ENCODE peak calls at places on chromosomes 12 and 14, in ten cellular contexts. B, S, L, T, N, U, W, D, M and A are unnamed samples.

GRCh38 chr12:45586486-45586885 is 143.0 kb upstream of the ARID2 start:
- DNase-seq in W (no peak), L (no peak), T (no peak), B (no peak), D (no peak), S (no peak), N (no peak), M (no peak), U (no peak), A (no peak)

GRCh38 chr12:18595406-18595805 is 142.4 kb downstream of the PLCZ1 start:
- DNase-seq in W (peak), M (no peak), L (no peak), B (no peak), S (no peak), U (no peak), D (peak), N (no peak), T (no peak), A (no peak)

GRCh38 chr12:57795354-57795753 is 12.8 kb downstream of the TSFM start:
- DNase-seq in U (no peak), B (no peak), L (no peak), M (no peak), N (no peak), S (no peak), D (no peak), T (no peak), W (peak), A (no peak)

GRCh38 chr12:47820631-47821345 is 1.1 kb upstream of the HDAC7 start:
- DNase-seq in T (peak), D (peak), L (peak), M (no peak), N (peak), S (no peak), B (no peak), U (no peak), W (peak), A (no peak)

GRCh38 chr12:43337571-43338497 is 214.2 kb downstream of the ADAMTS20 start:
- DNase-seq in W (peak), B (no peak), M (no peak), S (no peak), U (no peak), L (no peak), N (no peak), T (no peak), D (peak), A (no peak)

GRCh38 chr14:30402846-30403245 is 156.1 kb upstream of the G2E3 start:
- DNase-seq in S (no peak), M (no peak), D (no peak), U (no peak), W (no peak), N (no peak), T (no peak), L (no peak), B (no peak), A (no peak)

GRCh38 chr12:101045486-101046474 is 164.3 kb downstream of the SLC5A8 start:
- DNase-seq in D (no peak), S (no peak), T (no peak), N (no peak), L (no peak), B (no peak), U (no peak), W (no peak), M (no peak), A (no peak)

GRCh38 chr12:88185988-88186387 is 43.9 kb downstream of the TMTC3 start:
- DNase-seq in W (peak), T (no peak), U (no peak), D (peak), N (no peak), M (no peak), L (no peak), S (no peak), B (no peak), A (no peak)

GRCh38 chr12:16610743-16611142 is 4.8 kb upstream of the LMO3 start:
- DNase-seq in U (no peak), T (no peak), L (peak), M (no peak), N (no peak), W (no peak), S (no peak), B (no peak), D (no peak), A (no peak)

GRCh38 chr14:75283162-75283883 is 4.7 kb downstream of the FOS start:
- DNase-seq in B (peak), S (no peak), W (no peak), L (no peak), M (no peak), U (no peak), N (no peak), D (no peak), T (no peak), A (no peak)

GRCh38 chr12:120783197-120783596 is 57.6 kb downstream of the ACADS start:
- DNase-seq in M (no peak), B (no peak), L (no peak), D (no peak), S (no peak), N (no peak), U (no peak), W (peak), T (no peak), A (no peak)

GRCh38 chr12:51421266-51421884 is 3.3 kb upstream of the SLC4A8 start:
- DNase-seq in D (peak), L (peak), B (peak), S (no peak), U (no peak), M (peak), T (peak), W (peak), N (peak), A (peak)

GRCh38 chr12:6372403-6373003 is 2.9 kb downstream of the SCNN1A start:
- DNase-seq in U (no peak), M (no peak), N (no peak), D (peak), L (peak), S (no peak), W (peak), T (no peak), B (no peak), A (no peak)

GRCh38 chr14:69048456-69048855 is 69.4 kb upstream of the ACTN1 start:
- DNase-seq in N (no peak), W (no peak), D (no peak), M (no peak), S (no peak), T (no peak), L (no peak), B (no peak), U (no peak), A (no peak)

GRCh38 chr14:67270933-67271332 is 29.7 kb downstream of the PALS1 start:
- DNase-seq in L (no peak), N (no peak), S (no peak), D (no peak), U (no peak), B (no peak), M (no peak), W (no peak), T (no peak), A (no peak)

GRCh38 chr12:124032265-124032886 is 59.4 kb downstream of the ZNF664 start:
- DNase-seq in T (peak), B (no peak), M (peak), L (peak), D (peak), S (no peak), N (peak), U (no peak), W (peak), A (peak)

GRCh38 chr12:94265966-94266365 is 117.6 kb downstream of the PLXNC1 start:
- DNase-seq in B (no peak), U (no peak), L (no peak), S (no peak), M (no peak), N (no peak), T (no peak), W (no peak), D (no peak), A (no peak)

GRCh38 chr12:55653031-55653430 is 16.3 kb downstream of the OR10P1 start:
- DNase-seq in U (no peak), N (no peak), D (no peak), W (no peak), T (no peak), M (no peak), S (no peak), L (no peak), B (no peak), A (no peak)

GRCh38 chr12:67920432-67920831 is 68.8 kb upstream of the IFNG-AS1 start:
- DNase-seq in M (no peak), L (no peak), S (no peak), N (no peak), U (no peak), B (no peak), D (peak), W (peak), T (no peak), A (no peak)

GRCh38 chr14:53054457-53054856 is 98.7 kb downstream of the DDHD1 start:
- DNase-seq in T (no peak), S (no peak), L (no peak), M (no peak), D (no peak), N (no peak), W (peak), B (no peak), U (no peak), A (no peak)

GRCh38 chr12:11658796-11659195 is 9.3 kb downstream of the ETV6 start:
- DNase-seq in W (peak), T (no peak), B (no peak), D (peak), S (no peak), U (no peak), N (no peak), M (no peak), L (no peak), A (no peak)

GRCh38 chr12:123050331-123050809 is 69.9 kb downstream of the ARL6IP4 start:
- DNase-seq in L (no peak), N (no peak), U (no peak), B (no peak), T (no peak), D (no peak), M (no peak), W (peak), S (no peak), A (no peak)

GRCh38 chr12:57175428-57176138 is 28.2 kb upstream of the LRP1-AS start:
- DNase-seq in T (peak), S (peak), B (peak), U (no peak), L (peak), N (peak), M (no peak), D (no peak), W (peak), A (no peak)

GRCh38 chr14:50040401-50040775 is 76.0 kb downstream of the VCPKMT start:
- DNase-seq in U (no peak), W (peak), M (no peak), N (no peak), S (no peak), T (no peak), L (no peak), D (peak), B (peak), A (no peak)

GRCh38 chr14:30849983-30850382 is 24.4 kb upstream of the COCH start:
- DNase-seq in T (no peak), D (no peak), B (no peak), M (no peak), W (no peak), N (no peak), S (no peak), U (no peak), L (no peak), A (no peak)

GRCh38 chr12:24708718-24709117 is 240.2 kb downstream of the BCAT1 start:
- DNase-seq in L (no peak), M (no peak), W (no peak), B (no peak), N (no peak), S (no peak), T (no peak), D (no peak), U (no peak), A (no peak)

GRCh38 chr12:92786045-92786444 is 83.3 kb downstream of the PLEKHG7 start:
- DNase-seq in D (no peak), M (no peak), U (no peak), L (no peak), N (no peak), S (no peak), T (no peak), B (no peak), W (peak), A (no peak)

GRCh38 chr12:80469681-80470080 is 25.6 kb downstream of the PTPRQ start:
- DNase-seq in W (no peak), B (no peak), N (no peak), L (no peak), U (no peak), S (no peak), D (no peak), M (no peak), T (no peak), A (no peak)

GRCh38 chr12:54016478-54016964 is 7.7 kb downstream of the HOXC8 start:
- DNase-seq in U (no peak), L (no peak), D (peak), W (peak), T (peak), S (no peak), N (no peak), B (no peak), M (peak), A (peak)

GRCh38 chr14:56754966-56755365 is 55.3 kb downstream of the OTX2 start:
- DNase-seq in L (peak), T (no peak), B (no peak), D (no peak), W (no peak), N (no peak), S (no peak), U (no peak), M (peak), A (peak)

GRCh38 chr12:56158926-56159461 is 835 bp downstream of the MYL6 start:
- DNase-seq in D (peak), T (peak), W (peak), B (no peak), U (no peak), M (no peak), L (peak), N (peak), S (no peak), A (peak)

GRCh38 chr12:115672506-115673080 is 604.9 kb downstream of the MED13L start:
- DNase-seq in U (no peak), W (no peak), B (no peak), S (no peak), D (no peak), T (no peak), L (peak), M (no peak), N (no peak), A (no peak)

GRCh38 chr12:5138845-5139244 is 95.2 kb downstream of the KCNA5 start:
- DNase-seq in M (no peak), N (no peak), B (no peak), S (no peak), L (no peak), T (no peak), D (no peak), U (no peak), W (peak), A (no peak)